ENCODE peak calls at places on chromosomes 3 and 15, in seven cellular contexts. One of them, this sample, is unnamed.
A peak's percentile ranks its signal among the peaks of the same experiment; 100 is the strongest.

GRCh38 chr15:41698779-41699178 is 38.6 kb downstream of the MGA start:
- DNase-seq in iPS-NIHi11: no peak
- DNase-seq in neural crest cell: no peak
- DNase-seq in NCI-H1105: no peak
- DNase-seq in caudate nucleus: no peak
- DNase-seq in T-cell: no peak
- DNase-seq in activated CD4-positive, alpha-beta T cell treated with anti-CD3 and anti-CD28 coated beads, Interleukin-2, amount 10 ng/mL, durations not matched to agents 24 days and 14 days: no peak
- DNase-seq in this sample: no peak

GRCh38 chr3:142240708-142241107 is 15.3 kb upstream of the GK5 start:
- DNase-seq in iPS-NIHi11: no peak
- DNase-seq in neural crest cell: no peak
- DNase-seq in NCI-H1105: no peak
- DNase-seq in caudate nucleus: no peak
- DNase-seq in T-cell: no peak
- DNase-seq in activated CD4-positive, alpha-beta T cell treated with anti-CD3 and anti-CD28 coated beads, Interleukin-2, amount 10 ng/mL, durations not matched to agents 24 days and 14 days: no peak
- DNase-seq in this sample: no peak

GRCh38 chr15:88428053-88428452 is 39.1 kb downstream of the MRPL46 start:
- DNase-seq in iPS-NIHi11: no peak
- DNase-seq in neural crest cell: no peak
- DNase-seq in NCI-H1105: no peak
- DNase-seq in caudate nucleus: no peak
- DNase-seq in T-cell: no peak
- DNase-seq in activated CD4-positive, alpha-beta T cell treated with anti-CD3 and anti-CD28 coated beads, Interleukin-2, amount 10 ng/mL, durations not matched to agents 24 days and 14 days: no peak
- DNase-seq in this sample: no peak

GRCh38 chr15:74307827-74308642 is 59.4 kb downstream of the CYP11A1 start:
- DNase-seq in iPS-NIHi11: peak; percentile 77
- DNase-seq in neural crest cell: peak; percentile 47
- DNase-seq in NCI-H1105: peak; percentile 57
- DNase-seq in caudate nucleus: peak; percentile 23
- DNase-seq in T-cell: no peak
- DNase-seq in activated CD4-positive, alpha-beta T cell treated with anti-CD3 and anti-CD28 coated beads, Interleukin-2, amount 10 ng/mL, durations not matched to agents 24 days and 14 days: peak; percentile 77
- DNase-seq in this sample: peak; percentile 58

GRCh38 chr3:184058029-184058428 is 5.2 kb downstream of the HTR3C start:
- DNase-seq in iPS-NIHi11: no peak
- DNase-seq in neural crest cell: no peak
- DNase-seq in NCI-H1105: no peak
- DNase-seq in caudate nucleus: no peak
- DNase-seq in T-cell: no peak
- DNase-seq in activated CD4-positive, alpha-beta T cell treated with anti-CD3 and anti-CD28 coated beads, Interleukin-2, amount 10 ng/mL, durations not matched to agents 24 days and 14 days: no peak
- DNase-seq in this sample: no peak

GRCh38 chr3:119314821-119315220 is 20.6 kb downstream of the ARHGAP31 start:
- DNase-seq in iPS-NIHi11: no peak
- DNase-seq in neural crest cell: no peak
- DNase-seq in NCI-H1105: no peak
- DNase-seq in caudate nucleus: no peak
- DNase-seq in T-cell: no peak
- DNase-seq in activated CD4-positive, alpha-beta T cell treated with anti-CD3 and anti-CD28 coated beads, Interleukin-2, amount 10 ng/mL, durations not matched to agents 24 days and 14 days: no peak
- DNase-seq in this sample: no peak

GRCh38 chr3:17088017-17088416 is 203.3 kb downstream of the PLCL2 start:
- DNase-seq in iPS-NIHi11: peak; percentile 26
- DNase-seq in neural crest cell: no peak
- DNase-seq in NCI-H1105: no peak
- DNase-seq in caudate nucleus: no peak
- DNase-seq in T-cell: no peak
- DNase-seq in activated CD4-positive, alpha-beta T cell treated with anti-CD3 and anti-CD28 coated beads, Interleukin-2, amount 10 ng/mL, durations not matched to agents 24 days and 14 days: no peak
- DNase-seq in this sample: no peak

GRCh38 chr15:74956648-74957300 is at the start of gene RPP25:
- DNase-seq in iPS-NIHi11: peak; percentile 89
- DNase-seq in neural crest cell: peak; percentile 56
- DNase-seq in NCI-H1105: peak; percentile 25
- DNase-seq in caudate nucleus: peak; percentile 24
- DNase-seq in T-cell: peak; percentile 47
- DNase-seq in activated CD4-positive, alpha-beta T cell treated with anti-CD3 and anti-CD28 coated beads, Interleukin-2, amount 10 ng/mL, durations not matched to agents 24 days and 14 days: peak; percentile 93
- DNase-seq in this sample: peak; percentile 68

GRCh38 chr3:18837137-18837536 is 311.2 kb upstream of the KCNH8 start:
- DNase-seq in iPS-NIHi11: no peak
- DNase-seq in neural crest cell: no peak
- DNase-seq in NCI-H1105: no peak
- DNase-seq in caudate nucleus: no peak
- DNase-seq in T-cell: no peak
- DNase-seq in activated CD4-positive, alpha-beta T cell treated with anti-CD3 and anti-CD28 coated beads, Interleukin-2, amount 10 ng/mL, durations not matched to agents 24 days and 14 days: no peak
- DNase-seq in this sample: no peak

GRCh38 chr3:25661694-25662455 is 2.8 kb downstream of the TOP2B start:
- DNase-seq in iPS-NIHi11: no peak
- DNase-seq in neural crest cell: no peak
- DNase-seq in NCI-H1105: peak; percentile 20
- DNase-seq in caudate nucleus: no peak
- DNase-seq in T-cell: no peak
- DNase-seq in activated CD4-positive, alpha-beta T cell treated with anti-CD3 and anti-CD28 coated beads, Interleukin-2, amount 10 ng/mL, durations not matched to agents 24 days and 14 days: no peak
- DNase-seq in this sample: no peak

GRCh38 chr3:122794483-122794778 is 438 bp upstream of the SLC49A4 start:
- DNase-seq in iPS-NIHi11: no peak
- DNase-seq in neural crest cell: no peak
- DNase-seq in NCI-H1105: no peak
- DNase-seq in caudate nucleus: no peak
- DNase-seq in T-cell: no peak
- DNase-seq in activated CD4-positive, alpha-beta T cell treated with anti-CD3 and anti-CD28 coated beads, Interleukin-2, amount 10 ng/mL, durations not matched to agents 24 days and 14 days: no peak
- DNase-seq in this sample: no peak